ENCODE peak calls at places on chromosomes 4 and X, in five cellular contexts. L, V, R, M and H are unnamed samples.

GRCh38 chrX:134734343-134735001 is 76.2 kb upstream of the PLAC1 start:
- DNase-seq in L (no peak), V (no peak), R (peak; percentile 8), M (no peak), H (no peak)

GRCh38 chr4:22485751-22486150 is 30.1 kb downstream of the ADGRA3 start:
- DNase-seq in V (no peak), R (peak; percentile 90), M (no peak), L (peak; percentile 57), H (no peak)

GRCh38 chrX:39012561-39013209 is 211.4 kb downstream of the MID1IP1 start:
- DNase-seq in V (peak; percentile 0), R (no peak), M (peak; percentile 27), L (no peak), H (no peak)

GRCh38 chrX:131703646-131704045 is 159.8 kb downstream of the OR13H1 start:
- DNase-seq in M (no peak), V (no peak), L (no peak), R (no peak), H (no peak)

GRCh38 chr4:36280555-36280954 is 861 bp upstream of the DTHD1 start:
- DNase-seq in R (no peak), M (peak; percentile 67), V (peak; percentile 30), L (peak; percentile 50), H (no peak)

GRCh38 chr4:60201052-60201673 is 999.0 kb upstream of the ADGRL3 start:
- DNase-seq in R (peak; percentile 55), M (peak; percentile 80), V (peak; percentile 76), L (peak; percentile 64), H (peak; percentile 15)

GRCh38 chr4:53956053-53956452 is 108.4 kb downstream of the CHIC2 start:
- DNase-seq in R (no peak), L (no peak), V (no peak), M (no peak), H (no peak)

GRCh38 chr4:51851090-51851936 is 8.4 kb downstream of the DCUN1D4 start:
- DNase-seq in M (no peak), L (no peak), V (no peak), R (no peak), H (no peak)

GRCh38 chr4:24164797-24165196 is 274.9 kb upstream of the PPARGC1A start:
- DNase-seq in M (no peak), R (no peak), V (no peak), L (no peak), H (no peak)

GRCh38 chr4:8525383-8526120 is 54.6 kb upstream of the GPR78 start:
- DNase-seq in M (no peak), L (no peak), R (no peak), V (no peak), H (no peak)

GRCh38 chr4:169070895-169071218 is 60.8 kb upstream of the CBR4 start:
- DNase-seq in V (no peak), M (no peak), L (peak; percentile 91), R (no peak), H (no peak)

GRCh38 chr4:145565328-145565727 is 53.9 kb upstream of the MMAA start:
- DNase-seq in L (no peak), M (no peak), R (no peak), V (no peak), H (no peak)

GRCh38 chr4:184282895-184283654 is 65.4 kb upstream of the ENPP6 start:
- DNase-seq in R (no peak), L (no peak), M (no peak), V (no peak), H (peak; percentile 71)

GRCh38 chrX:108270739-108271396 is 167.4 kb downstream of the COL4A6 start:
- DNase-seq in L (peak; percentile 40), M (no peak), R (peak; percentile 68), V (no peak), H (no peak)

GRCh38 chr4:11376146-11376545 is 52.5 kb downstream of the HS3ST1 start:
- DNase-seq in L (no peak), M (no peak), V (no peak), R (no peak), H (no peak)

GRCh38 chr4:119080721-119081541 is 54.7 kb upstream of the MYOZ2 start:
- DNase-seq in V (no peak), M (no peak), R (no peak), L (peak; percentile 66), H (no peak)

GRCh38 chrX:69496143-69496542 is 8.0 kb upstream of the NALF2 start:
- DNase-seq in R (no peak), L (no peak), V (no peak), M (no peak), H (no peak)

DNA sequence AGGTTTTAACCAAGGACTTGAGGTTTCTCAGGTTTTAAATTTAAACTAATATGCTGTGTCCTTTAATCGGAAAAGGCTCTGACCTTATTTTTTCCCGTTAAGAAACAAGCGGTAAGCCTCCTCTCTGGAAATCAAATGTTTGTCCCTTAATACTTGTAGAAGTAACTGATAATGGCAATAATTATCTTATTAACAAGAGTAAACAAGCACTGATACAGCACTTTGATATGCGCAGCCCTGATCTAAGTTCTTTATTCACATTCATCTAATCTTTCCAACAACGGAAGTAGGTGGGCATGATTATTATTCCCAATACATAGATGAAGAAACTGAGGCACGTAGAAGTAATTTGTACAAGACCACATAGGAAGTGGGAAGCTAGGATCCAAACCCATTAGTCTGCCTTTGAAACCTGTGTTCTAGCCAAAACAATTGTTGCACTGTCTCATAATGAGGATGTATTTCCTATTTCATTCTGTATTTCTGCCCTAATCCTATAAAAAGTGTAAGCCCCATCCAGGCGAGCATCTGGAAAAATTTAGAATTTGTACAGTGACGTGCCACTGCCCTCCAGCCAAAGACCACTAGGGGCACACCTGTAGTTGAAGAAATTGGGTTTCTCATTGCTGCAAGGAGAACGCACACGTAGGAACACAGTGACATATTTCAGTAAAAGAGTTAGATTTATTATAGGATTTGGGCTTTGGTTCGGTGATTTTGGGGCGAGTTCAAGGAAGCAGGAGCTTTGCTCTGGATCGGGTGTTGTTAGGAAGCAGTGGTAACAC is 605 bp downstream of the CXorf58 start:
- DNase-seq in M (peak; percentile 59), R (no peak), V (peak; percentile 53), L (no peak), H (peak; percentile 17)
- TF ChIP-seq CTCF in M (peak; percentile 30), R (peak; percentile 55), V (peak; percentile 45), L (no peak), H (peak; percentile 31)

DNA sequence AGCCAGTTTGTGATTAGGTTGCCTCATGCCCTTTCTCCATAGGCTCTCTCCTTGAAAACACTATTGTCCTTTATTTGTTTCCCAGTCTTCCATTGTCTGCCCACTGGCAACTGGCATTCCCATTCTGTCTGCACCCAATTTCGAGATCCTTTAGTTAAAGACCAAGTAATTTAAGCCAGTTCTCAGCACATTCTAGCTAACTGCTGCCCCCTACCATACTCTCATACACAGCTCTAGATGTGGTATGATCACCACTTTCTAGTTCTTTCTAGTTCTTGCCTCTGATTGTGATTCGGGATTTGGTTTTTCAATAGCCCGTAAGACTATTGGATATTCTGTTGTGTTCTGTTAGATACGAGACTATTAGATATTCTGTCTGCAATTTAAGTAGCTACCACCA is 135.8 kb upstream of the TRPC5 start:
- DNase-seq in L (no peak), M (no peak), R (no peak), V (peak; percentile 12), H (no peak)
- TF ChIP-seq CTCF in L (no peak), M (no peak), R (no peak), V (peak; percentile 45), H (no peak)

GRCh38 chr4:181604546-181604945 is 638.7 kb upstream of the TENM3 start:
- DNase-seq in V (no peak), M (no peak), R (no peak), L (peak; percentile 1), H (no peak)
- TF ChIP-seq CTCF in V (no peak), M (no peak), R (no peak), L (no peak), H (no peak)

GRCh38 chr4:81601270-81601694 is 129.6 kb upstream of the RASGEF1B start:
- DNase-seq in M (no peak), L (no peak), R (no peak), V (no peak), H (no peak)
- TF ChIP-seq CTCF in M (no peak), L (no peak), R (no peak), V (no peak), H (no peak)

GRCh38 chrX:20252392-20253231 is 14.1 kb downstream of the RPS6KA3 start:
- DNase-seq in R (no peak), M (peak; percentile 37), V (peak; percentile 66), L (peak; percentile 56), H (peak; percentile 19)
- TF ChIP-seq CTCF in R (peak; percentile 66), M (peak; percentile 64), V (peak; percentile 84), L (peak; percentile 76), H (peak; percentile 62)